ENCODE peak calls at places on chromosome 16, in four cellular contexts. One of them, this sample, is unnamed.
A peak's percentile ranks its signal among the peaks of the same experiment; 100 is the strongest.

GRCh38 chr16:9092282-9092962 is 978 bp downstream of the HAPSTR1 start:
- DNase-seq in sigmoid colon: peak; percentile 73
- DNase-seq in cardiac muscle cell: peak; percentile 57
- DNase-seq in astrocyte of the spinal cord: no peak
- DNase-seq in this sample: no peak

GRCh38 chr16:12260647-12261262 is 284.2 kb downstream of the SNX29 start:
- DNase-seq in sigmoid colon: no peak
- DNase-seq in cardiac muscle cell: peak; percentile 52
- DNase-seq in astrocyte of the spinal cord: peak; percentile 35
- DNase-seq in this sample: peak; percentile 23

GRCh38 chr16:88726981-88727380 is 20.7 kb downstream of the CTU2 start:
- DNase-seq in sigmoid colon: no peak
- DNase-seq in cardiac muscle cell: no peak
- DNase-seq in astrocyte of the spinal cord: no peak
- DNase-seq in this sample: no peak

GRCh38 chr16:66320774-66321173 is 45.7 kb upstream of the CDH5 start:
- DNase-seq in sigmoid colon: no peak
- DNase-seq in cardiac muscle cell: no peak
- DNase-seq in astrocyte of the spinal cord: no peak
- DNase-seq in this sample: no peak

GRCh38 chr16:12257926-12258561 is 281.5 kb downstream of the SNX29 start:
- DNase-seq in sigmoid colon: no peak
- DNase-seq in cardiac muscle cell: peak; percentile 35
- DNase-seq in astrocyte of the spinal cord: no peak
- DNase-seq in this sample: no peak

GRCh38 chr16:14101415-14101814 is 30.3 kb downstream of the MRTFB start:
- DNase-seq in sigmoid colon: no peak
- DNase-seq in cardiac muscle cell: no peak
- DNase-seq in astrocyte of the spinal cord: no peak
- DNase-seq in this sample: no peak

GRCh38 chr16:51416921-51417320 is 265.9 kb upstream of the SALL1 start:
- DNase-seq in sigmoid colon: no peak
- DNase-seq in cardiac muscle cell: no peak
- DNase-seq in astrocyte of the spinal cord: peak; percentile 62
- DNase-seq in this sample: no peak

GRCh38 chr16:21184834-21185233 is 26.4 kb downstream of the LDAF1 start:
- DNase-seq in sigmoid colon: no peak
- DNase-seq in cardiac muscle cell: no peak
- DNase-seq in astrocyte of the spinal cord: no peak
- DNase-seq in this sample: no peak

GRCh38 chr16:19857593-19857992 is 27.1 kb downstream of the GPRC5B start:
- DNase-seq in sigmoid colon: no peak
- DNase-seq in cardiac muscle cell: no peak
- DNase-seq in astrocyte of the spinal cord: no peak
- DNase-seq in this sample: no peak

This sample was measured in NT2/D1.